ENCODE peak calls at places on chromosomes 7 and 10, in six cellular contexts. G, L, Q, Y, X and H are unnamed samples.

GRCh38 chr7:21580073-21580521 is 37.3 kb downstream of the DNAH11 start:
- DNase-seq in G (peak), L (no peak), Q (peak), Y (no peak), X (no peak), H (no peak)

GRCh38 chr7:157923903-157924630 is 587.3 kb downstream of the DNAJB6 start:
- DNase-seq in G (no peak), L (no peak), Q (no peak), Y (no peak), X (no peak), H (no peak)

GRCh38 chr7:101826081-101826835 is 8.8 kb downstream of the CUX1 start:
- DNase-seq in G (no peak), L (no peak), Q (no peak), Y (no peak), X (no peak), H (no peak)

GRCh38 chr7:2306688-2307087 is 7.6 kb downstream of the SNX8 start:
- DNase-seq in G (peak), L (no peak), Q (no peak), Y (no peak), X (no peak), H (no peak)

GRCh38 chr7:82164813-82165212 is 278.8 kb downstream of the CACNA2D1 start:
- DNase-seq in G (peak), L (no peak), Q (peak), Y (no peak), X (no peak), H (no peak)

GRCh38 chr10:56586391-56586790 is 225.3 kb upstream of the ZWINT start:
- DNase-seq in G (no peak), L (no peak), Q (no peak), Y (no peak), X (no peak), H (no peak)

GRCh38 chr10:130045091-130045652 is 65.5 kb downstream of the C10orf143 start:
- DNase-seq in G (no peak), L (no peak), Q (peak), Y (no peak), X (no peak), H (no peak)

GRCh38 chr7:66503551-66504031 is 125.1 kb upstream of the KCTD7 start:
- DNase-seq in G (no peak), L (no peak), Q (no peak), Y (no peak), X (no peak), H (no peak)

GRCh38 chr10:120272350-120272749 is 184.7 kb upstream of the PLPP4 start:
- DNase-seq in G (no peak), L (no peak), Q (no peak), Y (no peak), X (no peak), H (no peak)

GRCh38 chr7:28002638-28003037 is 178.0 kb downstream of the JAZF1 start:
- DNase-seq in G (peak), L (no peak), Q (peak), Y (no peak), X (no peak), H (no peak)

GRCh38 chr10:120794390-120794789 is 56.8 kb upstream of the WDR11 start:
- DNase-seq in G (no peak), L (no peak), Q (no peak), Y (no peak), X (no peak), H (no peak)

GRCh38 chr7:151830121-151830815 is 46.6 kb downstream of the PRKAG2 start:
- DNase-seq in G (no peak), L (no peak), Q (no peak), Y (no peak), X (no peak), H (no peak)

GRCh38 chr7:43756368-43757072 is 2.0 kb upstream of the BLVRA start:
- DNase-seq in G (peak), L (no peak), Q (peak), Y (no peak), X (no peak), H (no peak)

GRCh38 chr10:58952162-58952561 is 224.3 kb upstream of the PHYHIPL start:
- DNase-seq in G (no peak), L (no peak), Q (peak), Y (no peak), X (no peak), H (no peak)

GRCh38 chr10:73998623-73999622 is 1.0 kb downstream of the VCL start:
- DNase-seq in G (peak), L (peak), Q (peak), Y (peak), X (no peak), H (peak)

GRCh38 chr7:50304158-50304910 is at the start of gene IKZF1:
- DNase-seq in G (peak), L (peak), Q (no peak), Y (no peak), X (peak), H (no peak)

GRCh38 chr7:45082831-45083331 is 5.9 kb downstream of the NACAD start:
- DNase-seq in G (peak), L (no peak), Q (no peak), Y (no peak), X (no peak), H (no peak)

GRCh38 chr10:127774771-127775559 is 38.0 kb downstream of the FOXI2 start:
- DNase-seq in G (no peak), L (no peak), Q (no peak), Y (no peak), X (no peak), H (no peak)

GRCh38 chr7:105877736-105878135 is 1.3 kb upstream of the ATXN7L1 start:
- DNase-seq in G (no peak), L (no peak), Q (peak), Y (no peak), X (no peak), H (no peak)

GRCh38 chr10:110311357-110311949 is 6.7 kb upstream of the SMNDC1 start:
- DNase-seq in G (peak), L (no peak), Q (peak), Y (no peak), X (peak), H (peak)

GRCh38 chr7:5689118-5689517 is 92.3 kb downstream of the RNF216 start:
- DNase-seq in G (peak), L (no peak), Q (peak), Y (no peak), X (peak), H (peak)

GRCh38 chr10:31602541-31603244 is 283.7 kb downstream of the ZEB1 start:
- DNase-seq in G (peak), L (peak), Q (peak), Y (peak), X (no peak), H (no peak)

GRCh38 chr7:83166-83840 is 109.1 kb upstream of the FAM20C start:
- DNase-seq in G (no peak), L (no peak), Q (no peak), Y (no peak), X (no peak), H (no peak)

GRCh38 chr7:127730658-127731276 is 78.8 kb downstream of the SND1 start:
- DNase-seq in G (no peak), L (no peak), Q (no peak), Y (no peak), X (no peak), H (no peak)

GRCh38 chr7:53661645-53662217 is 626.3 kb downstream of the POM121L12 start:
- DNase-seq in G (peak), L (no peak), Q (no peak), Y (no peak), X (no peak), H (no peak)

GRCh38 chr10:73159038-73159648 is 8.7 kb downstream of the ECD start:
- DNase-seq in G (peak), L (no peak), Q (peak), Y (no peak), X (peak), H (peak)

GRCh38 chr10:63718006-63718405 is 196.8 kb downstream of the REEP3 start:
- DNase-seq in G (peak), L (no peak), Q (peak), Y (no peak), X (no peak), H (no peak)

GRCh38 chr10:111756541-111757061 is 427.0 kb downstream of the GPAM start:
- DNase-seq in G (peak), L (peak), Q (peak), Y (no peak), X (no peak), H (no peak)

GRCh38 chr10:117004627-117005453 is at the start of gene SHTN1:
- DNase-seq in G (peak), L (peak), Q (peak), Y (peak), X (no peak), H (no peak)

GRCh38 chr10:133143546-133143945 is 16.5 kb upstream of the KNDC1 start:
- DNase-seq in G (no peak), L (no peak), Q (no peak), Y (no peak), X (no peak), H (no peak)

GRCh38 chr7:151126500-151127137 is 40.3 kb downstream of the AGAP3 start:
- DNase-seq in G (no peak), L (no peak), Q (no peak), Y (no peak), X (no peak), H (no peak)

GRCh38 chr10:122507661-122508060 is 46.3 kb downstream of the HTRA1 start:
- DNase-seq in G (no peak), L (no peak), Q (no peak), Y (no peak), X (no peak), H (no peak)

GRCh38 chr10:79056736-79057391 is 11.9 kb upstream of the ZMIZ1 start:
- DNase-seq in G (no peak), L (peak), Q (no peak), Y (no peak), X (no peak), H (no peak)

GRCh38 chr7:140060788-140061606 is 1.8 kb downstream of the PARP12 start:
- DNase-seq in G (no peak), L (peak), Q (peak), Y (no peak), X (no peak), H (no peak)